ENCODE peak calls at places on chromosomes 6 and 20, in ten cellular contexts. Z is progenitor cell of endocrine pancreas, A is psoas muscle, H is body of pancreas, P is breast epithelium, V is transverse colon, I is fibroblast of lung, Y is HL-60, F is suprapubic skin, C is endothelial cell. E is an unnamed sample.

GRCh38 chr6:74510878-74511277 is 695.0 kb downstream of the COL12A1 start:
- DNase-seq in Z (no peak), A (no peak), H (no peak), P (no peak), V (no peak), I (peak), Y (no peak), F (no peak), C (no peak), E (no peak)

GRCh38 chr20:35601021-35601973 is 14.3 kb upstream of the SPAG4 start:
- DNase-seq in Z (peak), A (peak), H (peak), P (peak), V (peak), I (peak), Y (peak), F (peak), C (peak), E (peak)

GRCh38 chr6:74931567-74931966 is 274.3 kb downstream of the COL12A1 start:
- DNase-seq in Z (no peak), A (no peak), H (no peak), P (no peak), V (no peak), I (peak), Y (no peak), F (no peak), C (no peak), E (peak)

GRCh38 chr20:61168605-61169004 is 83.5 kb upstream of the CDH4 start:
- DNase-seq in Z (no peak), A (no peak), H (no peak), P (no peak), V (no peak), I (no peak), Y (no peak), F (no peak), C (no peak), E (no peak)

GRCh38 chr6:48535569-48535968 is 424.6 kb upstream of the PTCHD4 start:
- DNase-seq in Z (no peak), A (no peak), H (no peak), P (no peak), V (no peak), I (peak), Y (no peak), F (no peak), C (no peak), E (no peak)

GRCh38 chr6:680666-681374 is 12.1 kb downstream of the EXOC2 start:
- DNase-seq in Z (no peak), A (no peak), H (no peak), P (no peak), V (no peak), I (no peak), Y (no peak), F (no peak), C (no peak), E (no peak)

GRCh38 chr6:135640449-135641111 is 143.0 kb upstream of the AHI1 start:
- DNase-seq in Z (no peak), A (no peak), H (no peak), P (no peak), V (no peak), I (no peak), Y (no peak), F (no peak), C (no peak), E (no peak)

GRCh38 chr20:44396790-44397189 is 41.3 kb downstream of the HNF4A start:
- DNase-seq in Z (no peak), A (no peak), H (no peak), P (no peak), V (no peak), I (no peak), Y (no peak), F (no peak), C (no peak), E (no peak)

GRCh38 chr6:135901776-135902524 is 50.4 kb downstream of the PDE7B start:
- DNase-seq in Z (no peak), A (no peak), H (peak), P (no peak), V (no peak), I (peak), Y (no peak), F (no peak), C (no peak), E (peak)

GRCh38 chr6:16511048-16511660 is 250.1 kb downstream of the ATXN1 start:
- DNase-seq in Z (no peak), A (no peak), H (peak), P (no peak), V (no peak), I (peak), Y (no peak), F (no peak), C (no peak), E (peak)

GRCh38 chr6:36858407-36858981 is 16.1 kb downstream of the PPIL1 start:
- DNase-seq in Z (no peak), A (no peak), H (peak), P (no peak), V (no peak), I (peak), Y (no peak), F (no peak), C (no peak), E (no peak)

GRCh38 chr6:43181621-43181941 is 415 bp upstream of the CUL9 start:
- DNase-seq in Z (no peak), A (no peak), H (no peak), P (no peak), V (no peak), I (no peak), Y (no peak), F (no peak), C (no peak), E (no peak)

GRCh38 chr6:113997106-113997505 is 26.2 kb upstream of the HDAC2 start:
- DNase-seq in Z (no peak), A (no peak), H (no peak), P (no peak), V (no peak), I (peak), Y (no peak), F (no peak), C (no peak), E (peak)

GRCh38 chr20:2713285-2713684 is 20.7 kb downstream of the EBF4 start:
- DNase-seq in Z (no peak), A (no peak), H (no peak), P (no peak), V (no peak), I (no peak), Y (no peak), F (no peak), C (no peak), E (no peak)
- TF ChIP-seq CTCF in Z (no peak), A (no peak), H (no peak), P (no peak), V (peak), I (peak), Y (peak), F (no peak), C (no peak), E (peak)

GRCh38 chr6:104095661-104096416 is 763.9 kb downstream of the HACE1 start:
- DNase-seq in Z (no peak), A (no peak), H (no peak), P (no peak), V (no peak), I (no peak), Y (no peak), F (no peak), C (no peak), E (no peak)
- TF ChIP-seq CTCF in Z (no peak), A (no peak), H (no peak), P (no peak), V (no peak), I (no peak), Y (no peak), F (no peak), C (no peak), E (no peak)

GRCh38 chr6:84227434-84228197 is at the start of gene CEP162:
- DNase-seq in Z (peak), A (peak), H (peak), P (peak), V (peak), I (peak), Y (peak), F (peak), C (peak), E (peak)
- TF ChIP-seq CTCF in Z (peak), A (peak), H (peak), P (peak), V (peak), I (peak), Y (peak), F (no peak), C (peak), E (peak)

GRCh38 chr20:18793625-18794427 is 19.8 kb upstream of the SCP2D1 start:
- DNase-seq in Z (peak), A (peak), H (peak), P (peak), V (peak), I (peak), Y (peak), F (peak), C (peak), E (peak)
- TF ChIP-seq CTCF in Z (no peak), A (no peak), H (no peak), P (no peak), V (no peak), I (no peak), Y (no peak), F (no peak), C (no peak), E (no peak)

GRCh38 chr6:38067263-38067980 is 247.9 kb downstream of the ZFAND3 start:
- DNase-seq in Z (no peak), A (no peak), H (no peak), P (no peak), V (no peak), I (no peak), Y (no peak), F (no peak), C (no peak), E (no peak)

GRCh38 chr6:38065734-38066133 is 246.2 kb downstream of the ZFAND3 start:
- DNase-seq in Z (no peak), A (no peak), H (no peak), P (no peak), V (no peak), I (no peak), Y (no peak), F (no peak), C (no peak), E (no peak)

GRCh38 chr6:38063973-38064372 is 244.4 kb downstream of the ZFAND3 start:
- DNase-seq in Z (no peak), A (no peak), H (no peak), P (no peak), V (no peak), I (no peak), Y (no peak), F (no peak), C (no peak), E (no peak)

GRCh38 chr6:38064431-38064830 is 244.9 kb downstream of the ZFAND3 start:
- DNase-seq in Z (no peak), A (no peak), H (no peak), P (no peak), V (no peak), I (no peak), Y (no peak), F (no peak), C (no peak), E (no peak)

GRCh38 chr6:38068854-38069253 is 249.3 kb downstream of the ZFAND3 start:
- DNase-seq in Z (no peak), A (no peak), H (peak), P (no peak), V (no peak), I (peak), Y (no peak), F (no peak), C (no peak), E (no peak)
- TF ChIP-seq CTCF in Z (no peak), A (no peak), H (peak), P (no peak), V (no peak), I (peak), Y (no peak), F (no peak), C (no peak), E (peak)

GRCh38 chr6:132264101-132264500 is 137.2 kb downstream of the MOXD1 start:
- DNase-seq in Z (no peak), A (no peak), H (no peak), P (no peak), V (no peak), I (no peak), Y (no peak), F (no peak), C (no peak), E (no peak)

GRCh38 chr6:132256457-132256856 is 144.8 kb downstream of the MOXD1 start:
- DNase-seq in Z (no peak), A (no peak), H (no peak), P (no peak), V (no peak), I (no peak), Y (no peak), F (no peak), C (no peak), E (no peak)

GRCh38 chr6:132261354-132261753 is 139.9 kb downstream of the MOXD1 start:
- DNase-seq in Z (no peak), A (no peak), H (no peak), P (no peak), V (no peak), I (peak), Y (no peak), F (no peak), C (no peak), E (no peak)

GRCh38 chr6:132257561-132257960 is 143.7 kb downstream of the MOXD1 start:
- DNase-seq in Z (no peak), A (no peak), H (no peak), P (no peak), V (no peak), I (no peak), Y (no peak), F (no peak), C (no peak), E (no peak)

DNA sequence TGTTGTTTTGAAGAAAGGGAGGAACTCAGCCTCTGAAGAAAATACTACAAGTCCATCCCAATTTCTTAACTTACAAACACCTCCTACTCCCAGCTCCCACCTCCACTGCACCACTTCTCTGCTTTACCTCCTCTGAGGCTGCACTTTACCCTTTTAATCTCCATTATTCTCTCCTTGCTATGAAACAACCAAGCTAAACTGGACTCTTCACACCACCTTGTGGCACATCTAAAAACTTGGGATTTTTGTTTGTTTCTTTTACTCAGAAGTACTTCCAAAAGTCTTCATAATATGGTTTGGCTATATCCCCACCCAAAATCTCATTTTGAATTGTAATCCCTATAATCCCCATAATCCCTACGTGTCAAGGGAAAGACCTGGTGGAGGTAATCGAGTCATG is 142.2 kb downstream of the MOXD1 start:
- DNase-seq in Z (no peak), A (no peak), H (no peak), P (no peak), V (no peak), I (peak), Y (no peak), F (no peak), C (no peak), E (no peak)
- TF ChIP-seq CTCF in Z (peak), A (no peak), H (peak), P (no peak), V (no peak), I (peak), Y (no peak), F (no peak), C (peak), E (peak)

GRCh38 chr6:170443151-170443662 is 109.9 kb downstream of the PSMB1 start:
- DNase-seq in Z (no peak), A (no peak), H (no peak), P (no peak), V (no peak), I (no peak), Y (no peak), F (peak), C (no peak), E (no peak)
- TF ChIP-seq CTCF in Z (peak), A (no peak), H (no peak), P (no peak), V (no peak), I (no peak), Y (no peak), F (no peak), C (no peak), E (no peak)

DNA sequence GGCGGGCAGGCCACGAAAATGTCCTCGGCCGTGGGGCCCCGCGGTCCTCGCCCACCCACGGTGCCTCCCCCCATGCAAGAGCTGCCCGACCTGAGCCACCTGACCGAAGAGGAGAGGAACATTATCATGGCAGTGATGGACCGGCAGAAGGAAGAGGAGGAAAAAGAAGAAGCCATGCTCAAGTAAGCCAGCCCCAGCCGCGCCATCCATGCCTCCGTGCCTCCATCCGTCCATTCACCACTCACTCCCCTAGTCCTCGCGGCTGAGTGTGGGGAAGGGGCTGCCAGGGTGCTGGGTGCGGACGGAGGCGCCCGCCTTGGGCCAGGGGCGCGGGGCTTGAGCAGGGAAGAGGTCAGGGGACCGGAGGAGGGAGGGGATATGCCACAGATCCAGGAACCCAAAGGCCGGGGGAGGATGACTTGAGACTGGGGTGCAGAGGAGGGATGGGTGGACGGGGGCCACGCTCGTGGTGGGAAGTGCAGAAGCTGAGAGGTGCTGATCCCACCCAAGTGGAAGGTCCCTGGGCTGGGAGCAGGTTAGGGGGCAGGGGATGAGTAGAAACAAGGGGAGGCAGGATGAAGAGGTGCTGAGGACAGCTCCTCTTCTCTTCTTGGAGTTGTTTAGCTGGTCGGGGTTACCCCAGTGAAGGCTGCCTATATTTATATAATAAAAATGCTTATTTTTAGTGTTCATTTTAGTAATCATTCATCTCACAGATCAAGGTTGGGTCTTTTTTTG is 825 bp downstream of the RIMS1 start:
- DNase-seq in Z (no peak), A (peak), H (no peak), P (no peak), V (no peak), I (no peak), Y (no peak), F (no peak), C (no peak), E (no peak)
- TF ChIP-seq CTCF in Z (peak), A (no peak), H (no peak), P (no peak), V (no peak), I (no peak), Y (no peak), F (no peak), C (no peak), E (no peak)

DNA sequence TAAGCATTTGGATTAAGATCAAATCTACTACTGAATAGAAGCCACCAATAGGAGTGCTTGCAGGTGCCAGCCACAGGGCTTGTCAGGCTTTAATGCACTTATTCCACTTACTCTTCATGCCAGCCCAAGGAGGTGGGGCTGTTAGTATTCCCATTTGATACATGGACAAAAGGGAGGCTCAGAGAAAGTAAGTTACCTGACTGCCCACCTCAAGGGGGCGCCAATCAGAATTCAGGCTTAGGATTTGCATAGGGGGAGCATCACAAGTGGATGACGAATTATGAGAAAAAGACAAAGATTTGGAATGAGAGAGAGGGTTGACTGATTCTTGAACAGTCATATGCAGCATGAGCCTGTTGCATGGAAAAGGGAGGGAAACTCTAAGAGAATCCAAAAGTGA is 188.4 kb upstream of the TSHZ2 start:
- DNase-seq in Z (no peak), A (no peak), H (no peak), P (no peak), V (no peak), I (peak), Y (no peak), F (no peak), C (peak), E (no peak)
- TF ChIP-seq CTCF in Z (peak), A (no peak), H (no peak), P (no peak), V (no peak), I (peak), Y (no peak), F (no peak), C (peak), E (peak)

GRCh38 chr20:17680836-17681740 is 954 bp downstream of the RRBP1 start:
- DNase-seq in Z (peak), A (peak), H (peak), P (peak), V (peak), I (peak), Y (peak), F (peak), C (peak), E (peak)
- TF ChIP-seq CTCF in Z (peak), A (peak), H (peak), P (peak), V (peak), I (peak), Y (no peak), F (peak), C (peak), E (peak)

E was measured in AG09319.